ENCODE peak calls at places on chromosomes 6 and 20, in five cellular contexts. One of them, this sample, is unnamed.

GRCh38 chr6:13243033-13243432 is 85.3 kb downstream of the TBC1D7 start:
- DNase-seq in NCI-H2029: no peak
- DNase-seq in ascending aorta: no peak
- DNase-seq in EL: peak
- DNase-seq in psoas muscle: no peak
- DNase-seq in this sample: no peak

GRCh38 chr6:104958720-104959452 is 2.0 kb downstream of the LIN28B start:
- DNase-seq in NCI-H2029: no peak
- DNase-seq in ascending aorta: no peak
- DNase-seq in EL: no peak
- DNase-seq in psoas muscle: no peak
- DNase-seq in this sample: peak

GRCh38 chr6:108163644-108164536 is 1.9 kb upstream of the NR2E1 start:
- DNase-seq in NCI-H2029: no peak
- DNase-seq in ascending aorta: no peak
- DNase-seq in EL: no peak
- DNase-seq in psoas muscle: no peak
- DNase-seq in this sample: no peak

GRCh38 chr6:71324179-71324791 is 35.7 kb downstream of the OGFRL1 start:
- DNase-seq in NCI-H2029: no peak
- DNase-seq in ascending aorta: no peak
- DNase-seq in EL: no peak
- DNase-seq in psoas muscle: no peak
- DNase-seq in this sample: no peak

GRCh38 chr6:4864534-4864933 is 88.3 kb downstream of the CDYL start:
- DNase-seq in NCI-H2029: no peak
- DNase-seq in ascending aorta: no peak
- DNase-seq in EL: no peak
- DNase-seq in psoas muscle: no peak
- DNase-seq in this sample: no peak

GRCh38 chr6:121849477-121849876 is 414.0 kb downstream of the GJA1 start:
- DNase-seq in NCI-H2029: peak
- DNase-seq in ascending aorta: no peak
- DNase-seq in EL: peak
- DNase-seq in psoas muscle: no peak
- DNase-seq in this sample: peak

GRCh38 chr20:63417213-63418120 is 55.0 kb downstream of the KCNQ2 start:
- DNase-seq in NCI-H2029: no peak
- DNase-seq in ascending aorta: no peak
- DNase-seq in EL: no peak
- DNase-seq in psoas muscle: no peak
- DNase-seq in this sample: no peak

GRCh38 chr6:21592953-21593352 is 598 bp upstream of the SOX4 start:
- DNase-seq in NCI-H2029: no peak
- DNase-seq in ascending aorta: no peak
- DNase-seq in EL: no peak
- DNase-seq in psoas muscle: no peak
- DNase-seq in this sample: no peak

GRCh38 chr6:108835218-108835850 is 12.9 kb upstream of the ARMC2 start:
- DNase-seq in NCI-H2029: peak
- DNase-seq in ascending aorta: peak
- DNase-seq in EL: peak
- DNase-seq in psoas muscle: peak
- DNase-seq in this sample: peak

GRCh38 chr6:620166-620565 is 36.7 kb downstream of the HUS1B start:
- DNase-seq in NCI-H2029: no peak
- DNase-seq in ascending aorta: no peak
- DNase-seq in EL: no peak
- DNase-seq in psoas muscle: no peak
- DNase-seq in this sample: no peak

GRCh38 chr20:34560614-34561013 is 2.1 kb downstream of the MAP1LC3A start:
- DNase-seq in NCI-H2029: no peak
- DNase-seq in ascending aorta: no peak
- DNase-seq in EL: no peak
- DNase-seq in psoas muscle: no peak
- DNase-seq in this sample: no peak

GRCh38 chr6:127907960-127908640 is 7.2 kb upstream of the THEMIS start:
- DNase-seq in NCI-H2029: no peak
- DNase-seq in ascending aorta: no peak
- DNase-seq in EL: no peak
- DNase-seq in psoas muscle: no peak
- DNase-seq in this sample: no peak

GRCh38 chr6:125480571-125480970 is 178.8 kb upstream of the HDDC2 start:
- DNase-seq in NCI-H2029: no peak
- DNase-seq in ascending aorta: no peak
- DNase-seq in EL: no peak
- DNase-seq in psoas muscle: no peak
- DNase-seq in this sample: no peak

GRCh38 chr6:163883946-163884345 is 469.4 kb downstream of the QKI start:
- DNase-seq in NCI-H2029: no peak
- DNase-seq in ascending aorta: no peak
- DNase-seq in EL: no peak
- DNase-seq in psoas muscle: no peak
- DNase-seq in this sample: no peak

GRCh38 chr6:129644567-129645015 is 65.4 kb downstream of the ARHGAP18 start:
- DNase-seq in NCI-H2029: no peak
- DNase-seq in ascending aorta: no peak
- DNase-seq in EL: peak
- DNase-seq in psoas muscle: no peak
- DNase-seq in this sample: peak

GRCh38 chr20:59583428-59584277 is 20.7 kb upstream of the PHACTR3 start:
- DNase-seq in NCI-H2029: no peak
- DNase-seq in ascending aorta: no peak
- DNase-seq in EL: no peak
- DNase-seq in psoas muscle: peak
- DNase-seq in this sample: no peak

GRCh38 chr6:136969930-136970329 is 47.8 kb downstream of the SLC35D3 start:
- DNase-seq in NCI-H2029: no peak
- DNase-seq in ascending aorta: no peak
- DNase-seq in EL: no peak
- DNase-seq in psoas muscle: no peak
- DNase-seq in this sample: no peak

GRCh38 chr6:111566873-111567517 is 38.7 kb downstream of the TRAF3IP2 start:
- DNase-seq in NCI-H2029: peak
- DNase-seq in ascending aorta: no peak
- DNase-seq in EL: no peak
- DNase-seq in psoas muscle: no peak
- DNase-seq in this sample: no peak

GRCh38 chr6:42704251-42704936 is 18.0 kb downstream of the PRPH2 start:
- DNase-seq in NCI-H2029: peak
- DNase-seq in ascending aorta: no peak
- DNase-seq in EL: no peak
- DNase-seq in psoas muscle: peak
- DNase-seq in this sample: no peak

GRCh38 chr6:42860481-42860880 is 18.9 kb upstream of the RPL7L1 start:
- DNase-seq in NCI-H2029: no peak
- DNase-seq in ascending aorta: no peak
- DNase-seq in EL: no peak
- DNase-seq in psoas muscle: no peak
- DNase-seq in this sample: no peak

GRCh38 chr6:26029857-26030653 is 57.2 kb upstream of the HFE start:
- DNase-seq in NCI-H2029: no peak
- DNase-seq in ascending aorta: no peak
- DNase-seq in EL: no peak
- DNase-seq in psoas muscle: no peak
- DNase-seq in this sample: peak

GRCh38 chr6:68778356-68779020 is 143.4 kb downstream of the ADGRB3 start:
- DNase-seq in NCI-H2029: peak
- DNase-seq in ascending aorta: no peak
- DNase-seq in EL: peak
- DNase-seq in psoas muscle: no peak
- DNase-seq in this sample: peak

GRCh38 chr6:129852257-129852858 is 8.8 kb downstream of the TMEM244 start:
- DNase-seq in NCI-H2029: no peak
- DNase-seq in ascending aorta: no peak
- DNase-seq in EL: peak
- DNase-seq in psoas muscle: no peak
- DNase-seq in this sample: peak

GRCh38 chr20:39877792-39878191 is 811.2 kb downstream of the MAFB start:
- DNase-seq in NCI-H2029: no peak
- DNase-seq in ascending aorta: no peak
- DNase-seq in EL: no peak
- DNase-seq in psoas muscle: no peak
- DNase-seq in this sample: no peak

GRCh38 chr20:3509064-3509463 is 38.2 kb downstream of the ATRN start:
- DNase-seq in NCI-H2029: no peak
- DNase-seq in ascending aorta: no peak
- DNase-seq in EL: no peak
- DNase-seq in psoas muscle: no peak
- DNase-seq in this sample: no peak

GRCh38 chr20:13552061-13552460 is 86.7 kb downstream of the TASP1 start:
- DNase-seq in NCI-H2029: no peak
- DNase-seq in ascending aorta: no peak
- DNase-seq in EL: peak
- DNase-seq in psoas muscle: no peak
- DNase-seq in this sample: peak